ENCODE peak calls at places on chromosomes 3 and 15, in nine cellular contexts. J, X, W, O, P, S, G, V and Y are unnamed samples. For H3K36me3, the result is how much of the 10 kb centered on the place peaks cover.

GRCh38 chr3:58411036-58411435 is 22.6 kb downstream of the PDHB start:
- DNase-seq in P (no peak), J (no peak), S (no peak), V (no peak), O (no peak), G (no peak), W (no peak), X (no peak), Y (no peak)

GRCh38 chr15:77603616-77604406 is 28.9 kb downstream of the LINGO1 start:
- DNase-seq in J (no peak), W (no peak), S (no peak), O (no peak), V (no peak), X (no peak), P (no peak), G (no peak), Y (peak)

GRCh38 chr15:62935300-62936081 is 107.1 kb upstream of the TPM1 start:
- DNase-seq in G (no peak), S (no peak), P (no peak), O (no peak), V (no peak), X (no peak), W (no peak), J (no peak), Y (no peak)

GRCh38 chr15:91948001-91948608 is 94.6 kb downstream of the SLCO3A1 start:
- DNase-seq in P (no peak), X (peak), W (no peak), V (peak), S (no peak), O (no peak), G (no peak), J (no peak), Y (no peak)

GRCh38 chr3:38645601-38646000 is 3.9 kb downstream of the SCN5A start:
- DNase-seq in J (no peak), G (no peak), X (no peak), V (no peak), P (no peak), O (no peak), S (no peak), W (no peak), Y (no peak)

GRCh38 chr3:188631291-188632010 is 477.5 kb downstream of the LPP start:
- DNase-seq in V (no peak), X (no peak), G (no peak), P (no peak), S (peak), O (no peak), J (no peak), W (no peak), Y (no peak)

GRCh38 chr3:32880225-32880624 is 62.4 kb downstream of the TRIM71 start:
- DNase-seq in J (no peak), W (no peak), V (no peak), X (no peak), G (no peak), O (no peak), S (peak), P (no peak), Y (no peak)

GRCh38 chr15:48574187-48574586 is 71.3 kb downstream of the FBN1 start:
- DNase-seq in V (no peak), S (no peak), G (no peak), X (no peak), O (no peak), W (no peak), J (no peak), P (no peak), Y (no peak)

GRCh38 chr15:90774731-90775521 is 57.8 kb downstream of the BLM start:
- DNase-seq in P (no peak), O (no peak), J (no peak), S (peak), X (no peak), V (peak), W (no peak), G (no peak), Y (no peak)

GRCh38 chr3:105040026-105040622 is 326.6 kb upstream of the ALCAM start:
- DNase-seq in G (no peak), O (no peak), V (no peak), J (no peak), W (no peak), X (no peak), P (no peak), S (no peak), Y (no peak)

GRCh38 chr15:57867970-57868791 is 161.7 kb downstream of the POLR2M start:
- DNase-seq in P (no peak), G (no peak), J (no peak), O (no peak), S (no peak), W (no peak), V (no peak), X (no peak), Y (no peak)

GRCh38 chr3:112860898-112861297 is 14.2 kb upstream of the CD200R1L start:
- DNase-seq in S (no peak), O (no peak), X (no peak), G (no peak), W (no peak), J (no peak), P (no peak), V (no peak), Y (no peak)

GRCh38 chr3:64316971-64317370 is 91.7 kb upstream of the PRICKLE2 start:
- DNase-seq in X (no peak), S (no peak), P (no peak), W (no peak), G (no peak), V (no peak), O (no peak), J (no peak), Y (no peak)

GRCh38 chr3:60886518-60886917 is 364.7 kb downstream of the FHIT start:
- DNase-seq in W (no peak), V (no peak), G (peak), X (no peak), J (no peak), O (no peak), S (no peak), P (no peak), Y (no peak)

GRCh38 chr3:170107926-170108325 is 70.1 kb downstream of the GPR160 start:
- DNase-seq in W (no peak), X (no peak), V (no peak), G (no peak), P (no peak), J (no peak), O (no peak), S (peak), Y (no peak)
- H3K36me3 ChIP-seq in W (under half), X (half or more), V (under half), G (under half), P (under half), J (under half), O (under half), S (under half), Y (under half)

GRCh38 chr3:52688266-52688665 is 2.4 kb downstream of the GNL3 start:
- DNase-seq in O (no peak), J (no peak), V (no peak), G (no peak), X (no peak), W (no peak), S (no peak), P (no peak), Y (no peak)

GRCh38 chr3:52685285-52685704 is 418 bp downstream of the PBRM1 start:
- DNase-seq in P (peak), J (peak), V (no peak), W (peak), S (no peak), G (peak), X (peak), O (peak), Y (peak)

GRCh38 chr3:52683611-52684010 is 2.1 kb downstream of the PBRM1 start:
- DNase-seq in G (no peak), O (no peak), V (no peak), J (no peak), S (no peak), X (no peak), P (no peak), W (no peak), Y (no peak)

GRCh38 chr3:52684184-52684583 is 1.5 kb downstream of the PBRM1 start:
- DNase-seq in G (no peak), P (no peak), V (no peak), S (no peak), X (no peak), J (no peak), O (no peak), W (no peak), Y (no peak)

DNA sequence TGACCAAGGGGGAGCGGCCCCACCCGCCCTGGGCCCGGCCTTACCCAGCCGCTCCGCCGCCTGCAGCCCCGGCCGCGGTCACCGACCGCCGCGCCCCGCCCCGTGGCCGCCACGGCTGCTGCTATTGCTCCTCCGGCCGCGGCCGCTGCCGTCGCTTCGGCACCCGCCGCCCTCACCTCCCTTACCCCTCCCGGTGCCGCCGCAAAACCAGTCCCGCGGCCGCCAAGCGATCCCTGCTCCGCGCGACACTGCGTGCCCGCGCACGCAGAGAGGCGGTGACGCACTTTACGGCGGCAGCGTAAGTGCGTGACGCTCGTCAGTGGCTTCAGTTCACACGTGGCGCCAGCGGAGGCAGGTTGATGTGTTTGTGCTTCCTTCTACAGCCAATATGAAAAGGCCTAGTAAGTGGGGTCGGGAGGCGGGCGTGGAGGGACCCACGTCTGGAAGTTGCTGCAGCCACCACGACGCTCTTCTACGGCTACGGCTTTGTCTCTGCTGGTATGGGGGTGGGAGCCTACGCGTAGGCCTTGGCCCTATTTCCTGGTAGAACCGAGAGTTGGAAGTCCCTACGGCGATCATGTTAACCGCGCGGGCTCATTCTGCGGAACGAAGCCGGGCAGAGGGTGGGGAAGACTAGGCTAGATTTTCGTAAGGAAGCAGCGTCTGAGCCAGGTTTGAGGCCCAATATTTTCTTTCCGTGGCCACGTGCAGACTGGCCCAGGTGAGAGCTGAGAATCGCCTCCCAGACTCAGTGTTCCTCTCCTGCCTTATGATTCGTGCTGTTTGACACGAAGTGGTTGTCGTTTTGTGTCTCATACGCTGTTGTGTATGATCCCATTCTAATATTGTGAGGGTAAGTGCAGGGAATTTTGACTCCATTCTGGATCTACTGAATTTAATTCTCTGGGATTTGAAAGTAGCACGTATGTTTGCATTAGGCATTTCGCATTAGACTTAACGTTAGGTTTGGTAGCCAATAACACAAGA is at the start of the genes GNL3 and PBRM1:
- DNase-seq in O (peak), X (peak), G (peak), J (peak), P (peak), V (peak), W (peak), S (peak), Y (peak)
- H3K36me3 ChIP-seq in O (under half), X (under half), G (half or more), J (under half), P (under half), V (under half), W (under half), S (under half), Y (half or more)

GRCh38 chr3:15023249-15023648 is 41.9 kb downstream of the MRPS25 start:
- DNase-seq in X (no peak), S (no peak), O (no peak), W (no peak), V (no peak), J (no peak), P (no peak), G (no peak), Y (no peak)
- H3K36me3 ChIP-seq in X (half or more), S (under half), O (under half), W (under half), V (under half), J (under half), P (under half), G (half or more), Y (half or more)

GRCh38 chr3:143103633-143104032 is 15.9 kb upstream of the CHST2 start:
- DNase-seq in V (no peak), W (no peak), J (no peak), P (no peak), G (no peak), O (no peak), X (no peak), S (no peak), Y (no peak)
- H3K36me3 ChIP-seq in V (under half), W (under half), J (under half), P (under half), G (under half), O (under half), X (under half), S (under half), Y (under half)

GRCh38 chr3:22091329-22091728 is 340.3 kb upstream of the ZNF385D start:
- DNase-seq in J (no peak), X (no peak), G (no peak), V (no peak), W (no peak), O (no peak), P (no peak), S (no peak), Y (no peak)

GRCh38 chr3:22089284-22089683 is 338.3 kb upstream of the ZNF385D start:
- DNase-seq in G (peak), V (peak), X (no peak), S (no peak), J (no peak), P (no peak), O (no peak), W (no peak), Y (peak)
- H3K36me3 ChIP-seq in G (under half), V (under half), X (under half), S (under half), J (under half), P (under half), O (under half), W (under half), Y (under half)

GRCh38 chr15:76208786-76209424 is 102.4 kb downstream of the ETFA start:
- DNase-seq in W (no peak), S (no peak), P (no peak), J (no peak), O (no peak), G (no peak), V (no peak), X (no peak), Y (no peak)
- H3K36me3 ChIP-seq in W (under half), S (under half), P (under half), J (under half), O (under half), G (under half), V (under half), X (under half), Y (under half)

GRCh38 chr15:56095406-56095805 is 102.0 kb upstream of the NEDD4 start:
- DNase-seq in O (no peak), W (no peak), V (no peak), S (no peak), P (no peak), G (no peak), J (no peak), X (no peak), Y (no peak)
- H3K36me3 ChIP-seq in O (under half), W (under half), V (under half), S (under half), P (under half), G (under half), J (under half), X (half or more), Y (under half)